ENCODE peak calls at places on chromosomes 16 and 17, in five cellular contexts. Z is EL, Y is GOT3, S is C1 segment of cervical spinal cord, J is Kasumi-1. W is an unnamed sample.

GRCh38 chr16:68779891-68780290 is 42.8 kb downstream of the CDH1 start:
- DNase-seq in S (no peak), J (no peak), Y (no peak), Z (no peak), W (no peak)

GRCh38 chr17:46795379-46795952 is 23.0 kb downstream of the WNT3 start:
- DNase-seq in J (no peak), Z (peak), Y (no peak), S (no peak), W (peak)

GRCh38 chr16:86018487-86018886 is 119.5 kb downstream of the IRF8 start:
- DNase-seq in Z (no peak), Y (no peak), J (peak), S (no peak), W (peak)

GRCh38 chr17:82648761-82649474 is 674 bp upstream of the WDR45B start:
- DNase-seq in J (peak), S (peak), Y (no peak), Z (peak), W (no peak)

GRCh38 chr17:67569873-67570272 is 147.9 kb upstream of the NOL11 start:
- DNase-seq in Z (no peak), Y (no peak), S (no peak), J (no peak), W (peak)

GRCh38 chr17:16286947-16287562 is 66.2 kb downstream of the CENPV start:
- DNase-seq in J (no peak), Z (peak), S (no peak), Y (peak), W (peak)

GRCh38 chr17:2959371-2960130 is 103.9 kb downstream of the OR1D5 start:
- DNase-seq in Y (no peak), S (no peak), J (no peak), Z (no peak), W (no peak)

GRCh38 chr16:47715442-47716054 is 254.4 kb downstream of the PHKB start:
- DNase-seq in S (no peak), Z (no peak), J (no peak), Y (no peak), W (no peak)

GRCh38 chr17:40727447-40728231 is 24.1 kb upstream of the KRT24 start:
- DNase-seq in J (no peak), S (no peak), Y (no peak), Z (peak), W (peak)